ENCODE peak calls at places on chromosomes 13 and 19, in nine cellular contexts. D, N, H, P, J, X, R, T and M are unnamed samples.

GRCh38 chr19:17757125-17757524 is 5.8 kb downstream of the FCHO1 start:
- DNase-seq in J (peak), N (no peak), D (no peak), T (no peak), H (peak), P (no peak), R (peak), X (no peak), M (no peak)

GRCh38 chr13:32254416-32254815 is 60.7 kb downstream of the ZAR1L start:
- DNase-seq in T (no peak), J (no peak), P (no peak), D (no peak), H (no peak), N (no peak), X (no peak), R (no peak), M (no peak)

GRCh38 chr13:22454586-22454985 is 726.2 kb upstream of the SGCG start:
- DNase-seq in T (no peak), N (no peak), D (no peak), P (no peak), X (no peak), H (peak), R (no peak), J (no peak), M (no peak)

GRCh38 chr13:31674056-31674455 is 65.3 kb upstream of the RXFP2 start:
- DNase-seq in D (no peak), J (no peak), H (peak), N (no peak), R (no peak), P (no peak), T (no peak), X (no peak), M (no peak)

GRCh38 chr13:48235100-48235813 is 2.3 kb downstream of the ITM2B start:
- DNase-seq in D (no peak), T (no peak), X (no peak), R (no peak), N (no peak), J (peak), H (peak), P (peak), M (no peak)

GRCh38 chr19:1263198-1263597 is 5.9 kb upstream of the CIRBP start:
- DNase-seq in T (no peak), D (no peak), H (no peak), J (no peak), X (no peak), N (no peak), R (peak), P (no peak), M (no peak)

GRCh38 chr19:6273701-6274601 is 5.8 kb downstream of the MLLT1 start:
- DNase-seq in R (peak), P (no peak), T (no peak), J (peak), N (no peak), X (peak), D (no peak), H (peak), M (peak)

GRCh38 chr13:91630916-91631315 is 232.5 kb downstream of the GPC5 start:
- DNase-seq in P (no peak), J (no peak), T (no peak), H (no peak), X (no peak), R (no peak), D (no peak), N (no peak), M (no peak)

GRCh38 chr13:38361551-38362262 is 12.1 kb downstream of the UFM1 start:
- DNase-seq in J (no peak), N (no peak), D (no peak), X (no peak), T (no peak), R (no peak), H (no peak), P (no peak), M (no peak)

GRCh38 chr19:55699221-55699620 is 24.2 kb downstream of the EPN1 start:
- DNase-seq in R (no peak), T (no peak), N (no peak), D (no peak), X (no peak), J (no peak), P (no peak), H (no peak), M (no peak)

GRCh38 chr13:114132419-114133121 is at the start of gene RASA3:
- DNase-seq in T (no peak), R (peak), N (peak), D (peak), X (peak), H (peak), P (peak), J (peak), M (peak)

GRCh38 chr19:959935-960502 is 24.1 kb upstream of the WDR18 start:
- DNase-seq in D (no peak), R (peak), H (no peak), P (no peak), T (no peak), X (no peak), N (no peak), J (no peak), M (no peak)

GRCh38 chr19:48400018-48400742 is 6.7 kb downstream of the GRIN2D start:
- DNase-seq in N (peak), T (no peak), D (no peak), R (no peak), P (peak), X (no peak), H (peak), J (no peak), M (peak)

GRCh38 chr13:46624821-46625220 is 71.9 kb downstream of the LRCH1 start:
- DNase-seq in X (no peak), D (no peak), H (no peak), R (no peak), J (no peak), T (no peak), N (no peak), P (no peak), M (no peak)

GRCh38 chr13:45529758-45530157 is 65.0 kb downstream of the COG3 start:
- DNase-seq in J (no peak), H (no peak), R (no peak), X (no peak), D (no peak), P (no peak), N (no peak), T (no peak), M (no peak)

GRCh38 chr13:28582225-28582891 is 76.6 kb upstream of the POMP start:
- DNase-seq in D (no peak), R (no peak), T (no peak), P (peak), X (no peak), H (peak), J (peak), N (no peak), M (no peak)

GRCh38 chr19:16001481-16002312 is 52.9 kb downstream of the OR10H4 start:
- DNase-seq in N (no peak), J (peak), P (peak), R (no peak), T (peak), D (no peak), H (peak), X (no peak), M (peak)